ENCODE peak calls at places on chromosome 11, in five cellular contexts. One of them, this sample, is unnamed.
A peak's percentile ranks its signal among the peaks of the same experiment; 100 is the strongest.

GRCh38 chr11:68010058-68011041 is at the start of gene ALDH3B1:
- DNase-seq in kidney: peak; percentile 98
- DNase-seq in IMR-90: peak; percentile 70
- DNase-seq in psoas muscle: peak; percentile 96
- DNase-seq in brain microvascular endothelial cell: peak; percentile 71
- DNase-seq in this sample: peak; percentile 95

GRCh38 chr11:10405858-10406592 is 49.0 kb upstream of the AMPD3 start:
- DNase-seq in IMR-90: peak; percentile 92
- DNase-seq in psoas muscle: peak; percentile 70
- DNase-seq in brain microvascular endothelial cell: peak; percentile 89
- DNase-seq in kidney: no peak
- DNase-seq in this sample: peak; percentile 89

GRCh38 chr11:25667871-25668270 is 664.1 kb upstream of the ANO3 start:
- DNase-seq in IMR-90: no peak
- DNase-seq in kidney: no peak
- DNase-seq in psoas muscle: no peak
- DNase-seq in brain microvascular endothelial cell: no peak
- DNase-seq in this sample: no peak

GRCh38 chr11:35852056-35852455 is 91.8 kb upstream of the LDLRAD3 start:
- DNase-seq in IMR-90: no peak
- DNase-seq in psoas muscle: peak; percentile 72
- DNase-seq in brain microvascular endothelial cell: no peak
- DNase-seq in kidney: no peak
- DNase-seq in this sample: no peak

GRCh38 chr11:125452125-125452470 is 44.0 kb downstream of the FEZ1 start:
- DNase-seq in brain microvascular endothelial cell: no peak
- DNase-seq in kidney: no peak
- DNase-seq in psoas muscle: no peak
- DNase-seq in IMR-90: no peak
- DNase-seq in this sample: no peak

GRCh38 chr11:76664578-76665061 is 5.9 kb downstream of the LRRC32 start:
- DNase-seq in brain microvascular endothelial cell: no peak
- DNase-seq in kidney: peak; percentile 73
- DNase-seq in IMR-90: no peak
- DNase-seq in psoas muscle: no peak
- DNase-seq in this sample: no peak

GRCh38 chr11:134236834-134237556 is 12.5 kb downstream of the VPS26B start:
- DNase-seq in brain microvascular endothelial cell: peak; percentile 32
- DNase-seq in kidney: no peak
- DNase-seq in psoas muscle: no peak
- DNase-seq in IMR-90: peak; percentile 31
- DNase-seq in this sample: no peak

GRCh38 chr11:134200688-134201087 is 23.1 kb downstream of the NCAPD3 start:
- DNase-seq in IMR-90: peak; percentile 59
- DNase-seq in psoas muscle: no peak
- DNase-seq in kidney: no peak
- DNase-seq in brain microvascular endothelial cell: no peak
- DNase-seq in this sample: no peak

GRCh38 chr11:60492488-60493009 is at the start of gene MS4A12:
- DNase-seq in kidney: no peak
- DNase-seq in psoas muscle: no peak
- DNase-seq in brain microvascular endothelial cell: no peak
- DNase-seq in IMR-90: no peak
- DNase-seq in this sample: no peak

GRCh38 chr11:72975778-72976520 is 161.7 kb downstream of the ATG16L2 start:
- DNase-seq in psoas muscle: no peak
- DNase-seq in IMR-90: peak; percentile 96
- DNase-seq in brain microvascular endothelial cell: peak; percentile 50
- DNase-seq in kidney: no peak
- DNase-seq in this sample: peak; percentile 71

GRCh38 chr11:1392111-1392510 is 2.4 kb downstream of the BRSK2 start:
- DNase-seq in IMR-90: no peak
- DNase-seq in kidney: peak; percentile 62
- DNase-seq in psoas muscle: no peak
- DNase-seq in brain microvascular endothelial cell: no peak
- DNase-seq in this sample: no peak

GRCh38 chr11:14623036-14623435 is 20.6 kb upstream of the PDE3B start:
- DNase-seq in IMR-90: no peak
- DNase-seq in kidney: no peak
- DNase-seq in psoas muscle: no peak
- DNase-seq in brain microvascular endothelial cell: no peak
- DNase-seq in this sample: no peak

GRCh38 chr11:1281974-1282365 is 27.5 kb downstream of the TOLLIP start:
- DNase-seq in kidney: peak; percentile 18
- DNase-seq in brain microvascular endothelial cell: no peak
- DNase-seq in IMR-90: no peak
- DNase-seq in psoas muscle: peak; percentile 46
- DNase-seq in this sample: no peak

GRCh38 chr11:113262594-113262993 is 51.8 kb upstream of the TTC12 start:
- DNase-seq in psoas muscle: no peak
- DNase-seq in kidney: no peak
- DNase-seq in IMR-90: no peak
- DNase-seq in brain microvascular endothelial cell: no peak
- DNase-seq in this sample: no peak

GRCh38 chr11:111694851-111695250 is 71.3 kb downstream of the PPP2R1B start:
- DNase-seq in psoas muscle: peak; percentile 64
- DNase-seq in IMR-90: peak; percentile 99
- DNase-seq in kidney: no peak
- DNase-seq in brain microvascular endothelial cell: peak; percentile 96
- DNase-seq in this sample: no peak

GRCh38 chr11:47494996-47495855 is 46.3 kb upstream of the RAPSN start:
- DNase-seq in brain microvascular endothelial cell: no peak
- DNase-seq in psoas muscle: no peak
- DNase-seq in kidney: no peak
- DNase-seq in IMR-90: peak; percentile 60
- DNase-seq in this sample: peak; percentile 50

GRCh38 chr11:65436412-65437032 is 13.9 kb downstream of the NEAT1 start:
- DNase-seq in kidney: peak; percentile 46
- DNase-seq in psoas muscle: peak; percentile 50
- DNase-seq in brain microvascular endothelial cell: peak; percentile 21
- DNase-seq in IMR-90: peak; percentile 49
- DNase-seq in this sample: peak; percentile 41

GRCh38 chr11:12189543-12190235 is 79.3 kb downstream of the MICAL2 start:
- DNase-seq in psoas muscle: no peak
- DNase-seq in IMR-90: no peak
- DNase-seq in kidney: no peak
- DNase-seq in brain microvascular endothelial cell: no peak
- DNase-seq in this sample: peak; percentile 93

GRCh38 chr11:44258190-44258489 is 51.8 kb downstream of the ALX4 start:
- DNase-seq in psoas muscle: no peak
- DNase-seq in IMR-90: peak; percentile 31
- DNase-seq in kidney: no peak
- DNase-seq in brain microvascular endothelial cell: no peak
- DNase-seq in this sample: no peak

GRCh38 chr11:95453616-95454118 is 222.7 kb upstream of the SESN3 start:
- DNase-seq in kidney: peak; percentile 85
- DNase-seq in IMR-90: no peak
- DNase-seq in brain microvascular endothelial cell: no peak
- DNase-seq in psoas muscle: no peak
- DNase-seq in this sample: peak; percentile 45

GRCh38 chr11:116294630-116295029 is 478.2 kb downstream of the BUD13 start:
- DNase-seq in psoas muscle: no peak
- DNase-seq in IMR-90: peak; percentile 32
- DNase-seq in kidney: no peak
- DNase-seq in brain microvascular endothelial cell: peak; percentile 20
- DNase-seq in this sample: no peak

GRCh38 chr11:130212431-130212961 is 52.9 kb downstream of the ST14 start:
- DNase-seq in IMR-90: no peak
- DNase-seq in kidney: peak; percentile 54
- DNase-seq in brain microvascular endothelial cell: no peak
- DNase-seq in psoas muscle: no peak
- DNase-seq in this sample: no peak

GRCh38 chr11:134751161-134751560 is 339.1 kb upstream of the B3GAT1 start:
- DNase-seq in brain microvascular endothelial cell: no peak
- DNase-seq in kidney: no peak
- DNase-seq in IMR-90: no peak
- DNase-seq in psoas muscle: no peak
- DNase-seq in this sample: no peak

GRCh38 chr11:58658553-58659080 is 36.2 kb downstream of the CNTF start:
- DNase-seq in brain microvascular endothelial cell: no peak
- DNase-seq in IMR-90: no peak
- DNase-seq in kidney: no peak
- DNase-seq in psoas muscle: no peak
- DNase-seq in this sample: peak; percentile 36

DNA sequence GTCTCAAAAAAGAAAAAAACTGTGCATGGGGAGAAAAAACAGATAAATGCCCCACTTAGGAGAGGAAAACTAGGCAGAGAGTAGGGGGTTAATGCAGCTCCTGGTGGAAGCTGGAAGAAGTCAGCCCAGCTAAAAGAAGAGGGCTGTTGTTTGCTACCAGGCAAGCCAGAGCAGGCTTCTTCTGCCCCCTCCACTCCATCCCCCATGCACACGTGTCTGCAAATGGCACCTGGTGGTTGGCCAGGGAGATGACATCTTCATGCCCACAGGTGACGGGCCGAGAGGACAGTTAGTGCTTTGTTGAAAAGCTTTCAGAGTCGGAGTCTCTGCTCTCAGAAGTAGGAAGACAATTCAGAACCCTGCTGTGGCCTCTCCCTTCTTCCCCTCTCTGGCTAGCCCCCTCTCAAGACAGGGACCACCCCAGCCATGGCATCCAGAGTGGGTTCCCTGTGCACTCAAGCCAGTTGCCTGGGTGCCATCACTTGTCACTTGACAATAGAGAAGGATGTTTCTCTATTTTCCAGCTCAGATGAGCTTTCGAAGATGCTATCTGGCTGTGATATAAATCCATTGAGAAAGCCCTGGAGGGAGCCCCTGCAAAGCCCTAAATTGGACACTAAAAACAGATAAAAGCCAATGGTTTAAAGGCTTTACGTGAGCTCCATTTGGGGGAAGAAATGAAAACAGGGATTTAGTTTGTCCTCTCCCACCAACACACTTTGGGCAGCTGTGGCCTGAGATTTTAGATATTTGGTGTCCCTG is 142.0 kb downstream of the TRIM29 start:
- DNase-seq in brain microvascular endothelial cell: no peak
- DNase-seq in psoas muscle: no peak
- DNase-seq in kidney: no peak
- DNase-seq in IMR-90: no peak
- DNase-seq in this sample: no peak
- TF ChIP-seq CTCF in brain microvascular endothelial cell: no peak
- TF ChIP-seq CTCF in psoas muscle: no peak
- TF ChIP-seq CTCF in kidney: no peak
- TF ChIP-seq CTCF in IMR-90: no peak
- TF ChIP-seq CTCF in this sample: no peak

GRCh38 chr11:5204787-5205186 is 4.3 kb upstream of the OR51V1 start:
- DNase-seq in psoas muscle: no peak
- DNase-seq in kidney: no peak
- DNase-seq in IMR-90: peak; percentile 90
- DNase-seq in brain microvascular endothelial cell: peak; percentile 69
- DNase-seq in this sample: peak; percentile 63
- TF ChIP-seq CTCF in psoas muscle: peak; percentile 15
- TF ChIP-seq CTCF in kidney: peak; percentile 39
- TF ChIP-seq CTCF in IMR-90: peak; percentile 82
- TF ChIP-seq CTCF in brain microvascular endothelial cell: peak; percentile 62
- TF ChIP-seq CTCF in this sample: peak; percentile 58

GRCh38 chr11:8933931-8934330 is 1.2 kb upstream of the C11orf16 start:
- DNase-seq in psoas muscle: no peak
- DNase-seq in brain microvascular endothelial cell: no peak
- DNase-seq in kidney: no peak
- DNase-seq in IMR-90: no peak
- DNase-seq in this sample: no peak
- TF ChIP-seq CTCF in psoas muscle: no peak
- TF ChIP-seq CTCF in brain microvascular endothelial cell: peak; percentile 33
- TF ChIP-seq CTCF in kidney: no peak
- TF ChIP-seq CTCF in IMR-90: peak; percentile 15
- TF ChIP-seq CTCF in this sample: no peak

DNA sequence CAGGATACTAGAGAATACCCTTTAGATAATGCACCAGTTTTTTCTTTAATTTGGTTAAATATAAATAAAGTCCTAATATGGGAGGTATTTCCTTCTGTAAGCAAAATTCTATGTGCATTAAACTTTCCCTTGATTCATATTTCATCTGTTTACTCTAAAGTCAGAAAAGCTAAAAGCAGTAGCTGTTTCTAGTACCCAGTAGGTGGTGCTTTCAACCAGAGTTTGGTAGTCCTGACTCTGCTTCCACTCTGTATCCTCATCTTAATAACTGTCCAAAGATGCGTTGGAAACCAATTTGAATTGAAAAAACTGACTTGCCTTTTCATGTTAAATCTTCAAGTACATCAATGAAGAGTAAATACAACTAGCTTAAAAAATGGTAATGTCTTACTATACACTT is 1065.2 kb downstream of the JRKL start:
- DNase-seq in IMR-90: no peak
- DNase-seq in brain microvascular endothelial cell: peak; percentile 37
- DNase-seq in kidney: no peak
- DNase-seq in psoas muscle: no peak
- DNase-seq in this sample: peak; percentile 18
- TF ChIP-seq CTCF in IMR-90: no peak
- TF ChIP-seq CTCF in brain microvascular endothelial cell: peak; percentile 72
- TF ChIP-seq CTCF in kidney: peak; percentile 13
- TF ChIP-seq CTCF in psoas muscle: no peak
- TF ChIP-seq CTCF in this sample: peak; percentile 18

DNA sequence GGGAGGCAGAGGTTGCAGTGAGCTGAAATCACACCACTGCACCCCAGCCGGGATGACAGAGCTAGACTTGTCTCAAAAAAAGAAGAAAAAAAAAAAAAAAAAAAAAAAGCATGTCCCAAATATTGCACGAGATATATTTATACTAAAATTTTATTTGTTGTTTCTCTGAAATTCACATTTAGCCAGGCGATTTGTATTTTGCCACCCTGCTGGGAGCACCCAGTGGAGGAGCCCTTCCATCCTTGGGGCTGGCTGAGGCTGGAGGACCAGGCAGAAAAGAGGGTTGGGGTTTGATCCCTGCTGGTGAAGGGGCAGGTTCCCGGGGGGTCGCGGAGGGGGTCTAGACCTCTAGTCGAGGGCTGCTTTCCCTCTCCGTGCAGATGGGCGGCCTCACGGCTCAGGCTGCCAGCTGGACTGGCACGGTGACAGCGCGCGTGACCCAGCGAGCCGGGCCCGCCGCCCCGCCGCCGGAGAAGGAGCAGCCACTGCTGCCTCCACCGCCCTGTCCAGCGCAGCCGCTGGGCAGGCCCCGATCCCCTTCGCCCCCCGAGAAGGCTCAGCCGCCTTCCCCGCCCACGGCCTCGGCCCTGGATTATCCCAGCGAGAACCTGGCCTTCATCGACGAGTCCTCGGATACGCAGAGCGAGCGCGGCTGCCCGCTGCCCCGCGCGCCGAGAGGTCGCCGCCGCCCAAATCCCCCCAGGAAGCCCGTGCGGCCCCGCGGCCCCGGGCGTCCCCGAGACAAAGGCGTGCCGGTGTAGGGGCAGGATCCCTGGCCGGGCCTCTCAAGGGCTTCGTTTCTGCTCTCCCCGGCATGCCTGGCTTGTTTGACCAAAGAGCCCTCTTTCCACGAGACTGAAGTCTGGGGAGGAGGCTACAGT is 952 bp upstream of the CATSPERZ start:
- DNase-seq in kidney: peak; percentile 85
- DNase-seq in IMR-90: no peak
- DNase-seq in psoas muscle: peak; percentile 86
- DNase-seq in brain microvascular endothelial cell: no peak
- DNase-seq in this sample: no peak
- TF ChIP-seq CTCF in kidney: no peak
- TF ChIP-seq CTCF in IMR-90: no peak
- TF ChIP-seq CTCF in psoas muscle: no peak
- TF ChIP-seq CTCF in brain microvascular endothelial cell: no peak
- TF ChIP-seq CTCF in this sample: no peak